ENCODE peak calls at places on chromosomes 13 and 19, in four cellular contexts. B is fibroblast of the conjunctiva, V is substantia nigra, C is neural progenitor cell. W is an unnamed sample.

GRCh38 chr19:51607920-51608562 is 22.2 kb downstream of the SIGLEC5 start:
- DNase-seq in B (peak), V (peak), C (peak), W (peak)

GRCh38 chr13:114064516-114065140 is 67.8 kb downstream of the RASA3 start:
- DNase-seq in B (no peak), V (peak), C (peak), W (no peak)

GRCh38 chr19:49106648-49107135 is 7.5 kb upstream of the LIN7B start:
- DNase-seq in B (no peak), V (peak), C (peak), W (peak)

GRCh38 chr13:64347662-64348061 is 2882.5 kb downstream of the PCDH9 start:
- DNase-seq in B (no peak), V (no peak), C (no peak), W (peak)

GRCh38 chr13:109998808-109999528 is 212.6 kb upstream of the IRS2 start:
- DNase-seq in B (peak), V (no peak), C (no peak), W (no peak)

GRCh38 chr13:73940098-73940497 is 194.1 kb downstream of the KLF12 start:
- DNase-seq in B (no peak), V (no peak), C (no peak), W (no peak)

GRCh38 chr13:110648848-110649421 is 33.6 kb downstream of the NAXD start:
- DNase-seq in B (no peak), V (no peak), C (peak), W (no peak)

GRCh38 chr19:45253396-45254027 is 2.4 kb downstream of the MARK4 start:
- DNase-seq in B (no peak), V (no peak), C (no peak), W (no peak)

GRCh38 chr19:7211191-7211988 is 82.8 kb downstream of the INSR start:
- DNase-seq in B (no peak), V (no peak), C (no peak), W (no peak)

GRCh38 chr19:16106121-16106520 is 5.6 kb upstream of the RAB8A start:
- DNase-seq in B (no peak), V (no peak), C (no peak), W (no peak)

GRCh38 chr13:89568276-89568675 is 1779.2 kb upstream of the MIR17HG start:
- DNase-seq in B (no peak), V (no peak), C (no peak), W (no peak)

GRCh38 chr19:55353803-55354697 is 469 bp downstream of the COX6B2 start:
- DNase-seq in B (peak), V (peak), C (peak), W (peak)

GRCh38 chr19:10587022-10587838 is at the start of gene AP1M2:
- DNase-seq in B (no peak), V (no peak), C (no peak), W (peak)

GRCh38 chr13:30690282-30691188 is 44.8 kb upstream of the ALOX5AP start:
- DNase-seq in B (peak), V (no peak), C (no peak), W (peak)

GRCh38 chr13:110454956-110455355 is 106.6 kb downstream of the RAB20 start:
- DNase-seq in B (no peak), V (no peak), C (no peak), W (no peak)

GRCh38 chr19:9871626-9872338 is 36.7 kb downstream of the PIN1 start:
- DNase-seq in B (no peak), V (no peak), C (no peak), W (peak)

GRCh38 chr13:113616281-113616906 is 31.8 kb downstream of the TFDP1 start:
- DNase-seq in B (no peak), V (no peak), C (no peak), W (no peak)

GRCh38 chr13:112443191-112444000 is 67.2 kb downstream of the SPACA7 start:
- DNase-seq in B (no peak), V (peak), C (peak), W (peak)